ENCODE peak calls at places on chromosomes 12 and 14, in six cellular contexts. U is iris pigment epithelial cell, B is T47D, Q is A549, O is HS-27A, H is astrocyte of the spinal cord. P is an unnamed sample.

GRCh38 chr12:32455607-32456063 is 56.3 kb downstream of the FGD4 start:
- DNase-seq in Q (peak), U (peak), O (peak), B (peak), H (peak), P (peak)

GRCh38 chr12:108890208-108890607 is 10.3 kb downstream of the DAO start:
- DNase-seq in O (no peak), U (no peak), H (peak), B (peak), Q (no peak), P (no peak)

GRCh38 chr14:92495041-92495440 is 18.5 kb upstream of the RIN3 start:
- DNase-seq in U (peak), B (no peak), Q (no peak), H (no peak), O (no peak), P (no peak)

GRCh38 chr12:90250766-90251165 is 542.1 kb upstream of the ATP2B1 start:
- DNase-seq in B (no peak), Q (no peak), U (peak), O (no peak), H (peak), P (no peak)

GRCh38 chr14:92421756-92422155 is 91.8 kb upstream of the RIN3 start:
- DNase-seq in O (no peak), B (no peak), H (peak), Q (no peak), U (peak), P (no peak)

GRCh38 chr14:56195727-56196126 is 77.5 kb downstream of the PELI2 start:
- DNase-seq in U (peak), B (no peak), Q (no peak), H (peak), O (no peak), P (peak)

GRCh38 chr14:48350971-48351370 is 675.6 kb upstream of the MDGA2 start:
- DNase-seq in U (peak), H (no peak), B (no peak), O (peak), Q (no peak), P (no peak)

GRCh38 chr14:69675877-69676416 is 64.6 kb downstream of the SUSD6 start:
- DNase-seq in B (no peak), U (no peak), H (no peak), Q (no peak), O (no peak), P (no peak)

GRCh38 chr14:77988096-77988870 is 181.9 kb upstream of the NRXN3 start:
- DNase-seq in O (no peak), H (no peak), B (no peak), Q (no peak), U (no peak), P (no peak)

GRCh38 chr12:49296836-49297694 is 2.1 kb downstream of the PRPH start:
- DNase-seq in U (no peak), H (no peak), O (no peak), Q (peak), B (peak), P (peak)

GRCh38 chr14:77607741-77608302 is 8.6 kb downstream of the SPTLC2 start:
- DNase-seq in U (no peak), H (no peak), Q (no peak), O (no peak), B (no peak), P (no peak)

GRCh38 chr12:6450869-6451347 is 934 bp upstream of the TAPBPL start:
- DNase-seq in O (no peak), U (peak), B (no peak), H (no peak), Q (no peak), P (no peak)

GRCh38 chr12:106345739-106346138 is 11.8 kb upstream of the POLR3B start:
- DNase-seq in H (peak), Q (peak), B (peak), O (no peak), U (peak), P (peak)

GRCh38 chr14:78721756-78722455 is 551.7 kb downstream of the NRXN3 start:
- DNase-seq in U (no peak), Q (no peak), H (no peak), B (no peak), O (no peak), P (no peak)

GRCh38 chr14:60654303-60654925 is 5.1 kb upstream of the SIX1 start:
- DNase-seq in H (peak), U (no peak), Q (no peak), O (no peak), B (no peak), P (no peak)

GRCh38 chr12:6961695-6962284 is 8.7 kb downstream of the PHB2 start:
- DNase-seq in O (peak), U (peak), Q (peak), B (peak), H (peak), P (peak)

GRCh38 chr14:30251557-30252100 is 307.3 kb upstream of the G2E3 start:
- DNase-seq in B (no peak), O (no peak), H (peak), U (no peak), Q (no peak), P (no peak)

GRCh38 chr12:45415393-45415817 is 199.5 kb downstream of the ANO6 start:
- DNase-seq in U (peak), O (peak), B (peak), H (peak), Q (peak), P (no peak)

GRCh38 chr14:88992011-88992410 is 167.6 kb downstream of the TTC8 start:
- DNase-seq in O (no peak), B (no peak), U (no peak), H (no peak), Q (no peak), P (no peak)

GRCh38 chr14:72965249-72965648 is 39.0 kb downstream of the DCAF4 start:
- DNase-seq in Q (no peak), O (no peak), U (peak), B (no peak), H (no peak), P (no peak)

GRCh38 chr12:14696265-14696741 is at the start of gene GUCY2C:
- DNase-seq in H (no peak), O (no peak), B (no peak), Q (no peak), U (no peak), P (no peak)

GRCh38 chr14:51006781-51007211 is 62.5 kb upstream of the PYGL start:
- DNase-seq in B (no peak), H (peak), U (peak), O (peak), Q (peak), P (no peak)

GRCh38 chr12:105235747-105236476 is at the start of gene APPL2:
- DNase-seq in B (peak), O (no peak), Q (peak), H (peak), U (peak), P (peak)

GRCh38 chr14:79334272-79334671 is 877.0 kb downstream of the DIO2 start:
- DNase-seq in Q (no peak), B (no peak), O (no peak), U (no peak), H (no peak), P (no peak)

GRCh38 chr14:91940209-91940608 is 7.3 kb downstream of the FBLN5 start:
- DNase-seq in O (no peak), Q (no peak), B (no peak), U (no peak), H (no peak), P (no peak)

GRCh38 chr12:103727638-103728037 is 113.4 kb downstream of the NT5DC3 start:
- DNase-seq in H (no peak), U (no peak), O (no peak), B (no peak), Q (no peak), P (no peak)

GRCh38 chr12:1279050-1279449 is 288.0 kb downstream of the ERC1 start:
- DNase-seq in B (no peak), Q (no peak), U (no peak), O (no peak), H (peak), P (no peak)

P was measured in COR-L47.